ENCODE peak calls at places on chromosomes 2 and 18, in seven cellular contexts. M is breast epithelium; P is PC-3; X is heart right ventricle; F is GM23248; N is tibial artery; H is CD4-positive, alpha-beta memory T cell. L is an unnamed sample. For H3K36me3, the result is how much of the 10 kb centered on the place peaks cover.

GRCh38 chr18:73879771-73880170 is 267.9 kb downstream of the FBXO15 start:
- DNase-seq in X (no peak), F (no peak), P (no peak), H (no peak), M (no peak), N (no peak), L (no peak)

GRCh38 chr2:138071720-138072719 is 107.7 kb downstream of the HNMT start:
- DNase-seq in X (no peak), H (no peak), F (no peak), M (no peak), P (peak), N (no peak), L (no peak)

GRCh38 chr2:40397720-40398119 is 54.2 kb downstream of the SLC8A1 start:
- DNase-seq in P (no peak), N (no peak), H (no peak), X (no peak), F (no peak), M (no peak), L (no peak)

GRCh38 chr2:153519260-153519875 is 40.8 kb upstream of the RPRM start:
- DNase-seq in P (peak), M (no peak), H (peak), N (no peak), F (peak), X (peak), L (no peak)

GRCh38 chr2:16617282-16618266 is 48.1 kb downstream of the CYRIA start:
- DNase-seq in X (no peak), N (peak), P (no peak), F (peak), H (no peak), M (peak), L (no peak)

GRCh38 chr18:28690836-28691835 is 514.2 kb upstream of the CDH2 start:
- DNase-seq in X (no peak), H (no peak), F (peak), N (no peak), M (no peak), P (peak), L (no peak)

GRCh38 chr2:167140767-167141166 is 252.5 kb downstream of the XIRP2 start:
- DNase-seq in M (no peak), X (peak), F (peak), N (no peak), P (peak), H (no peak), L (no peak)

GRCh38 chr2:119827866-119828507 is 68.3 kb downstream of the PTPN4 start:
- DNase-seq in F (peak), N (no peak), X (no peak), M (no peak), H (no peak), P (peak), L (no peak)

GRCh38 chr2:120566331-120567035 is 169.2 kb upstream of the GLI2 start:
- DNase-seq in H (no peak), X (peak), M (peak), N (peak), F (no peak), P (no peak), L (no peak)

GRCh38 chr18:47287911-47288635 is 36.6 kb upstream of the SKOR2 start:
- DNase-seq in H (no peak), X (no peak), M (no peak), N (no peak), P (no peak), F (no peak), L (no peak)

GRCh38 chr2:149160701-149161217 is 122.3 kb downstream of the LYPD6B start:
- DNase-seq in F (no peak), H (peak), N (no peak), P (no peak), X (no peak), M (no peak), L (peak)

GRCh38 chr2:209721497-209721896 is 50.1 kb upstream of the UNC80 start:
- DNase-seq in P (peak), H (no peak), N (no peak), M (no peak), F (peak), X (no peak), L (no peak)

GRCh38 chr2:119478188-119479065 is 45.9 kb downstream of the SCTR start:
- DNase-seq in X (no peak), N (no peak), M (no peak), P (no peak), H (no peak), F (no peak), L (no peak)

GRCh38 chr2:150020937-150021673 is 433.5 kb upstream of the MMADHC start:
- DNase-seq in H (no peak), M (no peak), X (no peak), N (no peak), P (no peak), F (no peak), L (no peak)

GRCh38 chr2:72932045-72932444 is 14.7 kb downstream of the EMX1 start:
- DNase-seq in P (peak), H (no peak), M (no peak), F (peak), X (no peak), N (no peak), L (no peak)

GRCh38 chr2:75464348-75464946 is 96.3 kb downstream of the EVA1A start:
- DNase-seq in X (no peak), M (no peak), P (peak), F (peak), H (no peak), N (no peak), L (no peak)

GRCh38 chr18:76844144-76844543 is 21.8 kb downstream of the ZNF236 start:
- DNase-seq in N (no peak), X (no peak), F (no peak), P (no peak), H (no peak), M (no peak), L (no peak)

GRCh38 chr2:45688479-45689298 is 37.2 kb downstream of the PRKCE start:
- DNase-seq in M (no peak), F (peak), X (no peak), H (no peak), P (no peak), N (no peak), L (no peak)

GRCh38 chr18:43596106-43596712 is 318.9 kb upstream of the SYT4 start:
- DNase-seq in F (peak), N (no peak), M (no peak), X (no peak), P (peak), H (no peak), L (no peak)

GRCh38 chr2:216687646-216688045 is 7.7 kb downstream of the IGFBP5 start:
- DNase-seq in M (no peak), F (peak), X (no peak), N (no peak), P (no peak), H (no peak), L (no peak)

GRCh38 chr2:143463717-143464116 is 334.5 kb downstream of the ARHGAP15 start:
- DNase-seq in F (no peak), H (no peak), N (no peak), M (no peak), X (no peak), P (no peak), L (no peak)

GRCh38 chr2:101063352-101063751 is 61.3 kb downstream of the RPL31 start:
- DNase-seq in F (peak), X (peak), N (no peak), M (no peak), H (no peak), P (no peak), L (no peak)

GRCh38 chr2:76870011-76870410 is 652.2 kb downstream of the LRRTM4 start:
- DNase-seq in H (no peak), M (no peak), X (no peak), N (no peak), F (peak), P (no peak), L (no peak)

GRCh38 chr18:62814114-62814759 is 98.9 kb downstream of the PHLPP1 start:
- DNase-seq in X (no peak), H (no peak), M (no peak), P (no peak), N (no peak), F (no peak), L (no peak)

GRCh38 chr18:76435321-76435989 is 59.6 kb downstream of the ZNF516 start:
- DNase-seq in M (no peak), H (no peak), X (no peak), N (no peak), F (no peak), P (no peak), L (no peak)

GRCh38 chr2:199850718-199851498 is at the start of gene FTCDNL1:
- DNase-seq in H (peak), F (peak), P (peak), X (peak), M (peak), N (peak), L (peak)

GRCh38 chr2:218964041-218964771 is 4.7 kb downstream of the CDK5R2 start:
- DNase-seq in H (no peak), M (no peak), F (peak), P (peak), N (no peak), X (no peak), L (no peak)

GRCh38 chr2:190932524-190932923 is 51.9 kb downstream of the GLS start:
- DNase-seq in H (no peak), M (no peak), X (no peak), N (no peak), F (no peak), P (no peak), L (no peak)
- H3K36me3 ChIP-seq in H (under half), M (under half), X (half or more), N (under half), F (half or more), P (under half), L (under half)

GRCh38 chr2:29729932-29730331 is 191.5 kb downstream of the ALK start:
- DNase-seq in M (no peak), H (no peak), P (no peak), X (no peak), N (no peak), F (no peak), L (no peak)
- H3K4me3 ChIP-seq in M (no peak), H (no peak), P (no peak), X (no peak), N (no peak), F (no peak), L (no peak)

GRCh38 chr2:86488561-86489250 is 47.5 kb downstream of the KDM3A start:
- DNase-seq in M (no peak), H (no peak), N (no peak), P (no peak), X (no peak), F (no peak), L (no peak)
- H3K36me3 ChIP-seq in M (under half), H (half or more), N (half or more), P (half or more), X (half or more), F (half or more), L (under half)

GRCh38 chr2:235495373-235496238 is 1.8 kb downstream of the AGAP1 start:
- DNase-seq in N (no peak), P (peak), F (peak), M (no peak), H (no peak), X (no peak), L (no peak)
- H3K4me3 ChIP-seq in N (peak), P (peak), F (peak), M (peak), H (no peak), X (peak), L (peak)

DNA sequence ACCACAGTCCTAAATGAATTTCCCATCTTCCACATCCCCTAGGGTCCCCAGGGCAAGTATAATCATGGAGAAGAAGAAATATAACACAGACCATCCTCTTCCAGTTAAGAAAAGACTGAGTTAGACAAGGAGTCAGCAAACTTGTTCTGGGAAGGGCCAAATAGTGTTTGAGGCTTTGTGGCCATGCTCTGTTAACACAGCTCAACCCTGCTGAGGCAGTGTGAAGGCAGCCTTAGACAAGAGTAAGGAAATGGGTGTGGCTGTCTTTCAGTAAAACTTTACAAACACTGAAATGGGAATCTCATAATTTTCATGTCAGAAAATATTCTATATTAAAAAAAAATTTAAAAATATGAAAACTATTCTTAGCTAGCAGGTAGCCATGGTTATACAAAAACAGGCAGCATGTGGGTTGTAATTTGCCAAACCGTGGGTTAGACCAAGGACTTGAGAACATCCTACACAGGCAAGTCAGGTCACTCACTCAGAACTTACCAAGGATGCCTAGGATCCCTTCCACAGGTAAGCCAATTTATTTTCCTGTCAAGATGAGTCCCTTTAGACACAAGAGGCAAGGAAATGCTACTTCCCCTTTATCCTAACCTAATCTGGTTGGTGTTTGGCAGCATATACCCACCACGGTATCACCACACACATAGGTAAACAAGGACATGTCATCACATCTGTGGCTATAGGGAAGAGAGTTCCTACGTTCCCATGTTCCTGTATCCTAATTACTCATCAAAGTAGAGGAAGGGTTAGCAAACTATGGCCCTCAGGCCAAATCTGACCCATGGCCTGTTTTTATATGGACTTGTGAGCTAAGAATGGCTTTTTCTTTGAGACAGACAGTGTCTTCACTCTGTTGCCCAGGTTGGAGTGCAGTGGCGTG is 31.9 kb downstream of the C2orf74 start:
- DNase-seq in F (peak), X (no peak), N (no peak), M (no peak), P (peak), H (no peak), L (no peak)
- H3K36me3 ChIP-seq in F (under half), X (half or more), N (under half), M (under half), P (under half), H (under half), L (under half)

GRCh38 chr2:231172020-231172419 is 26.4 kb upstream of the ARMC9 start:
- DNase-seq in F (peak), H (no peak), N (no peak), X (no peak), M (no peak), P (no peak), L (no peak)

GRCh38 chr2:231177156-231178007 is 21.0 kb upstream of the ARMC9 start:
- DNase-seq in X (no peak), M (no peak), F (no peak), N (no peak), H (no peak), P (no peak), L (no peak)

GRCh38 chr2:231170058-231170457 is 28.4 kb upstream of the ARMC9 start:
- DNase-seq in H (no peak), N (no peak), P (no peak), M (no peak), F (peak), X (no peak), L (no peak)

GRCh38 chr2:231176061-231176460 is 22.4 kb upstream of the ARMC9 start:
- DNase-seq in N (no peak), F (no peak), X (no peak), H (no peak), P (no peak), M (no peak), L (no peak)

GRCh38 chr2:231174211-231174651 is 24.2 kb upstream of the ARMC9 start:
- DNase-seq in N (no peak), H (no peak), M (no peak), P (no peak), F (no peak), X (no peak), L (no peak)
- H3K4me3 ChIP-seq in N (no peak), H (no peak), M (no peak), P (no peak), F (no peak), X (no peak), L (no peak)

GRCh38 chr2:43924463-43924862 is 71.3 kb downstream of the LRPPRC start:
- DNase-seq in M (no peak), X (no peak), F (no peak), H (no peak), N (no peak), P (no peak), L (no peak)
- H3K36me3 ChIP-seq in M (under half), X (half or more), F (under half), H (under half), N (half or more), P (half or more), L (under half)

GRCh38 chr18:58321986-58322385 is 278.0 kb downstream of the NEDD4L start:
- DNase-seq in N (peak), F (peak), P (peak), X (peak), M (no peak), H (peak), L (no peak)
- H3K4me3 ChIP-seq in N (no peak), F (peak), P (no peak), X (peak), M (no peak), H (no peak), L (no peak)

DNA sequence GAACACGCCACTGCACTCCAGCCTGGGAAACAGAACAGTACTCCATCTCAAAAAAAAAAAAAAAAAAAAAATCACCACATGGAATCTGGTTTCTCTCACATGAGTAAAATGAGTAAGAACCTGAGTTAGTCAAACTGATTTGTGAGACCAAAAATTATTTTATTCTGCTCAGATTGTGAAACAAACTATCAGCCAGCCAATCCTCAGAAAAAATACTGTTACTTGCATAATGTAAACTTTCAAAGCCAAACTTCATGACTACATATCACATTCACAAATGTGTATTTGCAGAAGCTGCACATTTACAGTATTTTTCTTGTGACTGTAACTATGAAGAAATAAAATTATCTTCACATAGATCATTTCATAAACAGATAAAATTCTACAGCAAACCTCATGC is 23.2 kb downstream of the SUMO1 start:
- DNase-seq in M (no peak), N (no peak), X (no peak), P (no peak), H (no peak), F (peak), L (no peak)
- H3K36me3 ChIP-seq in M (under half), N (under half), X (half or more), P (under half), H (under half), F (under half), L (under half)

GRCh38 chr2:144971937-144972336 is 452.0 kb upstream of the ZEB2 start:
- DNase-seq in M (no peak), H (no peak), X (no peak), F (no peak), P (no peak), N (no peak), L (no peak)

GRCh38 chr2:144972676-144973075 is 452.8 kb upstream of the ZEB2 start:
- DNase-seq in N (no peak), F (no peak), M (no peak), X (no peak), P (no peak), H (no peak), L (no peak)

DNA sequence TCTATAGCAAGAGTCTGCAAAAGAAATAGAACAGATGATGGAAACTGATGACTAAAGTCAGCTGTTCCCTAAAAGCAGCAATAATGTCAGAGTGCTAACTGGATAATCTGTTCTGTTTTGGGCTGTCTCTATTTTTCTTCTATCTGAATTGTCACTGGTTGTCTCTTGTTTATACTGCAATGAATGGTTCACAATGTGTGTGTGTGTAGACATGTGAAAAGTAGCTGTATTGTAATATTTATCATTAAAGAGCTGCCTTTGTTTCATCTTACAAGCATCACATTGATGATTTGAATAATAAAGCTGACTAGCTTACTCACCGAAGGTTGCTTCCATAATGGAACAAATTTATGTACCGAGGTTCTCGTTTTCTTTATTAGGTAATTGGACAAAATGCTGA is 456.0 kb upstream of the ZEB2 start:
- DNase-seq in M (no peak), X (no peak), P (no peak), N (no peak), F (no peak), H (no peak), L (no peak)
- H3K4me3 ChIP-seq in M (no peak), X (no peak), P (no peak), N (no peak), F (no peak), H (no peak), L (no peak)